ENCODE peak calls at places on chromosomes 5 and 9, in eight cellular contexts. One of them, this sample, is unnamed.

GRCh38 chr5:65100846-65101678 is 332.3 kb downstream of the CWC27 start:
- DNase-seq in neural progenitor cell: peak; percentile 72
- DNase-seq in A673: peak; percentile 69
- DNase-seq in GM23248: peak; percentile 82
- DNase-seq in PC-3: peak; percentile 61
- DNase-seq in astrocyte: peak; percentile 69
- DNase-seq in HCT116: peak; percentile 22
- DNase-seq in hepatocyte: peak; percentile 80
- DNase-seq in this sample: peak; percentile 77

GRCh38 chr9:37529111-37529510 is 43.4 kb downstream of the POLR1E start:
- DNase-seq in PC-3: no peak
- DNase-seq in HCT116: no peak
- DNase-seq in GM23248: no peak
- DNase-seq in hepatocyte: no peak
- DNase-seq in A673: no peak
- DNase-seq in neural progenitor cell: no peak
- DNase-seq in astrocyte: peak; percentile 53
- DNase-seq in this sample: peak; percentile 56

GRCh38 chr9:4986291-4986690 is 1.2 kb downstream of the JAK2 start:
- DNase-seq in PC-3: no peak
- DNase-seq in hepatocyte: no peak
- DNase-seq in GM23248: no peak
- DNase-seq in HCT116: no peak
- DNase-seq in astrocyte: no peak
- DNase-seq in A673: no peak
- DNase-seq in neural progenitor cell: no peak
- DNase-seq in this sample: no peak

GRCh38 chr5:61330341-61330878 is 1.6 kb upstream of the ZSWIM6 start:
- DNase-seq in astrocyte: peak; percentile 71
- DNase-seq in GM23248: peak; percentile 69
- DNase-seq in PC-3: peak; percentile 50
- DNase-seq in A673: peak; percentile 72
- DNase-seq in hepatocyte: no peak
- DNase-seq in HCT116: no peak
- DNase-seq in neural progenitor cell: peak; percentile 77
- DNase-seq in this sample: peak; percentile 80

GRCh38 chr5:93246093-93246855 is 334.7 kb downstream of the NR2F1-AS1 start:
- DNase-seq in neural progenitor cell: peak; percentile 92
- DNase-seq in HCT116: no peak
- DNase-seq in GM23248: peak; percentile 1
- DNase-seq in PC-3: no peak
- DNase-seq in hepatocyte: peak; percentile 54
- DNase-seq in astrocyte: peak; percentile 49
- DNase-seq in A673: peak; percentile 67
- DNase-seq in this sample: peak; percentile 55

GRCh38 chr9:108543251-108543768 is 312.5 kb downstream of the ACTL7B start:
- DNase-seq in PC-3: peak; percentile 92
- DNase-seq in neural progenitor cell: peak; percentile 74
- DNase-seq in astrocyte: peak; percentile 35
- DNase-seq in A673: no peak
- DNase-seq in HCT116: no peak
- DNase-seq in GM23248: peak; percentile 78
- DNase-seq in hepatocyte: peak; percentile 58
- DNase-seq in this sample: peak; percentile 54

GRCh38 chr5:91110709-91111108 is 272.4 kb downstream of the ARRDC3 start:
- DNase-seq in hepatocyte: no peak
- DNase-seq in A673: no peak
- DNase-seq in neural progenitor cell: no peak
- DNase-seq in HCT116: no peak
- DNase-seq in PC-3: no peak
- DNase-seq in astrocyte: no peak
- DNase-seq in GM23248: peak; percentile 46
- DNase-seq in this sample: no peak

GRCh38 chr5:43729846-43730478 is 127.0 kb downstream of the NNT start:
- DNase-seq in hepatocyte: peak; percentile 21
- DNase-seq in astrocyte: peak; percentile 8
- DNase-seq in HCT116: peak; percentile 7
- DNase-seq in PC-3: peak; percentile 55
- DNase-seq in neural progenitor cell: no peak
- DNase-seq in A673: peak; percentile 61
- DNase-seq in GM23248: peak; percentile 48
- DNase-seq in this sample: peak; percentile 10

GRCh38 chr5:40486437-40487270 is 193.1 kb upstream of the PTGER4 start:
- DNase-seq in GM23248: no peak
- DNase-seq in hepatocyte: peak; percentile 12
- DNase-seq in astrocyte: peak; percentile 55
- DNase-seq in A673: no peak
- DNase-seq in HCT116: no peak
- DNase-seq in PC-3: peak; percentile 33
- DNase-seq in neural progenitor cell: no peak
- DNase-seq in this sample: peak; percentile 58

GRCh38 chr5:138664276-138664943 is 88.8 kb upstream of the CTNNA1 start:
- DNase-seq in HCT116: no peak
- DNase-seq in neural progenitor cell: no peak
- DNase-seq in PC-3: no peak
- DNase-seq in GM23248: peak; percentile 69
- DNase-seq in hepatocyte: peak; percentile 57
- DNase-seq in A673: no peak
- DNase-seq in astrocyte: peak; percentile 42
- DNase-seq in this sample: peak; percentile 28

GRCh38 chr5:9657819-9658218 is 27.7 kb upstream of the TAS2R1 start:
- DNase-seq in hepatocyte: no peak
- DNase-seq in neural progenitor cell: no peak
- DNase-seq in PC-3: no peak
- DNase-seq in A673: no peak
- DNase-seq in HCT116: no peak
- DNase-seq in astrocyte: no peak
- DNase-seq in GM23248: no peak
- DNase-seq in this sample: no peak

GRCh38 chr5:72328172-72328571 is 8.0 kb downstream of the PTCD2 start:
- DNase-seq in HCT116: no peak
- DNase-seq in GM23248: peak; percentile 68
- DNase-seq in astrocyte: peak; percentile 66
- DNase-seq in neural progenitor cell: no peak
- DNase-seq in hepatocyte: no peak
- DNase-seq in PC-3: peak; percentile 51
- DNase-seq in A673: peak; percentile 50
- DNase-seq in this sample: peak; percentile 75

GRCh38 chr5:149271195-149271716 is 403 bp upstream of the AFAP1L1 start:
- DNase-seq in hepatocyte: peak; percentile 44
- DNase-seq in PC-3: no peak
- DNase-seq in GM23248: peak; percentile 35
- DNase-seq in A673: peak; percentile 11
- DNase-seq in astrocyte: no peak
- DNase-seq in neural progenitor cell: no peak
- DNase-seq in HCT116: no peak
- DNase-seq in this sample: no peak

GRCh38 chr5:141313711-141314110 is 6.9 kb downstream of the TAF7 start:
- DNase-seq in neural progenitor cell: no peak
- DNase-seq in GM23248: no peak
- DNase-seq in hepatocyte: no peak
- DNase-seq in HCT116: no peak
- DNase-seq in astrocyte: no peak
- DNase-seq in PC-3: no peak
- DNase-seq in A673: no peak
- DNase-seq in this sample: no peak
- H3K9me3 ChIP-seq in neural progenitor cell: peaks cover 14% of the 10 kb centered on the region
- H3K9me3 ChIP-seq in GM23248: peaks cover 6% of the 10 kb centered on the region
- H3K9me3 ChIP-seq in hepatocyte: peaks cover 79% of the 10 kb centered on the region
- H3K9me3 ChIP-seq in HCT116: peaks cover 6% of the 10 kb centered on the region
- H3K9me3 ChIP-seq in astrocyte: peaks cover 23% of the 10 kb centered on the region
- H3K9me3 ChIP-seq in PC-3: peaks cover 14% of the 10 kb centered on the region
- H3K9me3 ChIP-seq in A673: peaks cover 55% of the 10 kb centered on the region
- H3K9me3 ChIP-seq in this sample: peaks cover 3% of the 10 kb centered on the region

DNA sequence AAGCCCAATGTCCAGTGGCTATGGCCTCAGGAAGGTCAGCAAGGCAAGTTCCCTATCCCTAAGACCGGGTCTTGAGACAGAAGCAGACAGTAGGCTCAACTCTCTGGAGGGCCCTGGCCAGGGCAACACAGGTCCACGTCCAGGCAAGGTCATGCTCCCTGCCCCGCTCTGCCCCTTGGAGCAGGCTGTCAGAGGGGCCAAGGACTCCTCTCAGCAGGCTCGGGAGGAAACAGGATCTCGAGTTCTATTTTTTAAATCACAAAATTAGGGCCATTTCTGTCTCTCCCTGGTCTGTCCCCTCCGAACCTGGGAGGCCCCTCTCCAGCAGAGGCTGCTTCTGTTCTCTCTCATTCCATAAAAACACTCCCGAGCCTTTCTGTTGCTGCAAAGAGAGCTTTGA is 24.3 kb upstream of the FCN1 start:
- DNase-seq in GM23248: no peak
- DNase-seq in A673: no peak
- DNase-seq in HCT116: no peak
- DNase-seq in hepatocyte: no peak
- DNase-seq in PC-3: no peak
- DNase-seq in astrocyte: no peak
- DNase-seq in neural progenitor cell: no peak
- DNase-seq in this sample: no peak
- TF ChIP-seq EZH2 in GM23248: no peak
- TF ChIP-seq EZH2 in A673: no peak
- TF ChIP-seq EZH2 in HCT116: no peak
- TF ChIP-seq EZH2 in hepatocyte: no peak
- TF ChIP-seq EZH2 in PC-3: no peak
- TF ChIP-seq EZH2 in astrocyte: no peak
- TF ChIP-seq EZH2 in neural progenitor cell: no peak
- TF ChIP-seq EZH2 in this sample: no peak

GRCh38 chr5:2920312-2920711 is 168.8 kb upstream of the IRX2 start:
- DNase-seq in neural progenitor cell: no peak
- DNase-seq in PC-3: no peak
- DNase-seq in hepatocyte: no peak
- DNase-seq in GM23248: no peak
- DNase-seq in A673: no peak
- DNase-seq in HCT116: no peak
- DNase-seq in astrocyte: no peak
- DNase-seq in this sample: no peak
- H3K9me3 ChIP-seq in neural progenitor cell: no peaks in the 10 kb centered on the region
- H3K9me3 ChIP-seq in PC-3: peaks cover 4% of the 10 kb centered on the region
- H3K9me3 ChIP-seq in hepatocyte: no peaks in the 10 kb centered on the region
- H3K9me3 ChIP-seq in GM23248: no peaks in the 10 kb centered on the region
- H3K9me3 ChIP-seq in A673: peaks cover 68% of the 10 kb centered on the region
- H3K9me3 ChIP-seq in HCT116: peaks cover 9% of the 10 kb centered on the region
- H3K9me3 ChIP-seq in astrocyte: peaks cover 17% of the 10 kb centered on the region
- H3K9me3 ChIP-seq in this sample: no peaks in the 10 kb centered on the region

GRCh38 chr9:137479315-137479861 is 20.3 kb upstream of the NSMF start:
- DNase-seq in A673: no peak
- DNase-seq in neural progenitor cell: no peak
- DNase-seq in astrocyte: no peak
- DNase-seq in HCT116: no peak
- DNase-seq in hepatocyte: no peak
- DNase-seq in GM23248: no peak
- DNase-seq in PC-3: no peak
- DNase-seq in this sample: no peak
- TF ChIP-seq EZH2 in A673: no peak
- TF ChIP-seq EZH2 in neural progenitor cell: no peak
- TF ChIP-seq EZH2 in astrocyte: no peak
- TF ChIP-seq EZH2 in HCT116: no peak
- TF ChIP-seq EZH2 in hepatocyte: no peak
- TF ChIP-seq EZH2 in GM23248: no peak
- TF ChIP-seq EZH2 in PC-3: no peak
- TF ChIP-seq EZH2 in this sample: no peak

GRCh38 chr9:77016111-77016525 is 3.3 kb upstream of the FOXB2 start:
- DNase-seq in A673: no peak
- DNase-seq in GM23248: no peak
- DNase-seq in HCT116: no peak
- DNase-seq in hepatocyte: no peak
- DNase-seq in neural progenitor cell: peak; percentile 71
- DNase-seq in astrocyte: no peak
- DNase-seq in PC-3: no peak
- DNase-seq in this sample: no peak

GRCh38 chr9:77015291-77016048 is 4.0 kb upstream of the FOXB2 start:
- DNase-seq in A673: no peak
- DNase-seq in hepatocyte: no peak
- DNase-seq in HCT116: no peak
- DNase-seq in GM23248: no peak
- DNase-seq in PC-3: no peak
- DNase-seq in astrocyte: no peak
- DNase-seq in neural progenitor cell: peak; percentile 35
- DNase-seq in this sample: no peak

GRCh38 chr9:77013932-77014596 is 5.4 kb upstream of the FOXB2 start:
- DNase-seq in neural progenitor cell: peak; percentile 29
- DNase-seq in PC-3: no peak
- DNase-seq in A673: no peak
- DNase-seq in GM23248: no peak
- DNase-seq in hepatocyte: no peak
- DNase-seq in astrocyte: no peak
- DNase-seq in HCT116: no peak
- DNase-seq in this sample: no peak

GRCh38 chr9:77013186-77013931 is 6.1 kb upstream of the FOXB2 start:
- DNase-seq in astrocyte: no peak
- DNase-seq in neural progenitor cell: peak; percentile 17
- DNase-seq in A673: no peak
- DNase-seq in PC-3: no peak
- DNase-seq in HCT116: no peak
- DNase-seq in hepatocyte: no peak
- DNase-seq in GM23248: no peak
- DNase-seq in this sample: no peak

DNA sequence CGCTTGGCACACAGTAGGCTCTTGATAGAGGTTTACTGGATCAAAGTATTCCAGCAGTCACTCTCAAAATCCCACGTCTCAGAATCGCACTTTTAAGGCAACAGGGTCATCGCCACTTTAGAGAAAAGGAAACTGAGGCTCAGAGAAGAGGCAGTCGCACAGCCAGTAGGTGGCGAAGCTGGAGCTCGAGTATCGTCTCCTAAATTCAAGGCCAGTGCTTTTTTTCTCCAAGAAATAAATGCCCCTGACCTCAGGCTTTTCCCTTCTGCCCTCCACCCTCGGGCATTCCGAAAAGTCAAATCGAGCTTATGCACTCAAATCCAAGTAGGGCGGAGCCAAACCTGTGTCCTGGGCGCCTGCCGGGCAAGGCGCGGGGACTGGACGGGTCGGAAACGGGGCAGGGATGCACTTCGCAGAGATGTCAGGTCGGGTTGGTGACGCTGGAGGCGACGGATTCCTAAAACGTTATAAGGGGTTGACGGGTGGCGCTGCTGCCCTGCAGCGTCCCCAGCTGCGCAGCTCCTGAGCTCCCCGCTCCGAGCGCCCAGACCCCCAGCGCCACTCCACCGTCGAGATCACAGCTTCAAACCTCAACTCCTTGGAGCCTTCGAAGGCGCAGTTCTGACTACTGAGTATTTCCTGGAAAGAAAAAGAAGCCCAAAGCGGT is 4.7 kb upstream of the FOXB2 start:
- DNase-seq in astrocyte: no peak
- DNase-seq in PC-3: no peak
- DNase-seq in A673: no peak
- DNase-seq in hepatocyte: no peak
- DNase-seq in GM23248: peak; percentile 26
- DNase-seq in neural progenitor cell: peak; percentile 57
- DNase-seq in HCT116: no peak
- DNase-seq in this sample: no peak
- H3K9me3 ChIP-seq in astrocyte: peaks cover 10% of the 10 kb centered on the region
- H3K9me3 ChIP-seq in PC-3: no peaks in the 10 kb centered on the region
- H3K9me3 ChIP-seq in A673: no peaks in the 10 kb centered on the region
- H3K9me3 ChIP-seq in hepatocyte: no peaks in the 10 kb centered on the region
- H3K9me3 ChIP-seq in GM23248: no peaks in the 10 kb centered on the region
- H3K9me3 ChIP-seq in neural progenitor cell: no peaks in the 10 kb centered on the region
- H3K9me3 ChIP-seq in HCT116: no peaks in the 10 kb centered on the region
- H3K9me3 ChIP-seq in this sample: no peaks in the 10 kb centered on the region